ENCODE peak calls at places on chromosomes 2 and 18, in four cellular contexts. M is smooth muscle cell of the brain vasculature, U is HFFc6, C is WERI-Rb-1. F is an unnamed sample.

GRCh38 chr2:220432645-220433044 is 805.2 kb downstream of the SLC4A3 start:
- DNase-seq in M (no peak), U (no peak), C (no peak), F (no peak)

GRCh38 chr18:34977787-34978532 is 63.3 kb upstream of the MAPRE2 start:
- DNase-seq in U (no peak), M (no peak), C (peak; percentile 63), F (peak; percentile 86)

GRCh38 chr18:48855422-48856377 is 95.1 kb downstream of the SMAD7 start:
- DNase-seq in U (no peak), C (no peak), M (no peak), F (no peak)

GRCh38 chr2:118810766-118811165 is 36.7 kb downstream of the EN1 start:
- DNase-seq in U (no peak), C (no peak), M (no peak), F (no peak)

GRCh38 chr18:79912994-79913831 is 38.2 kb downstream of the SLC66A2 start:
- DNase-seq in C (peak; percentile 6), U (no peak), M (no peak), F (no peak)

GRCh38 chr2:138503652-138504051 is 2.1 kb downstream of the SPOPL start:
- DNase-seq in U (no peak), M (no peak), C (no peak), F (no peak)

GRCh38 chr18:51339866-51340265 is 142.4 kb upstream of the MEX3C start:
- DNase-seq in C (no peak), U (no peak), M (no peak), F (no peak)

GRCh38 chr2:170425291-170425751 is 247.4 kb downstream of the MYO3B start:
- DNase-seq in M (no peak), U (peak; percentile 0), C (no peak), F (no peak)

GRCh38 chr2:217365656-217366055 is 505.8 kb upstream of the TNP1 start:
- DNase-seq in M (no peak), U (no peak), C (peak; percentile 49), F (no peak)

GRCh38 chr18:7683753-7684152 is 116.6 kb downstream of the PTPRM start:
- DNase-seq in C (no peak), M (no peak), U (no peak), F (no peak)

GRCh38 chr18:79511671-79512301 is 116.1 kb downstream of the NFATC1 start:
- DNase-seq in M (no peak), C (peak; percentile 7), U (no peak), F (peak; percentile 15)

GRCh38 chr2:28293416-28293815 is 99.2 kb upstream of the FOSL2 start:
- DNase-seq in M (no peak), U (no peak), C (no peak), F (no peak)

GRCh38 chr2:98952971-98953370 is 16.9 kb upstream of the CRACDL start:
- DNase-seq in M (no peak), C (no peak), U (no peak), F (no peak)

GRCh38 chr2:75587954-75588587 is 27.3 kb upstream of the EVA1A start:
- DNase-seq in U (peak; percentile 90), M (no peak), C (no peak), F (no peak)

GRCh38 chr2:39659765-39660611 is 5.7 kb upstream of the TMEM178A start:
- DNase-seq in U (no peak), C (no peak), M (no peak), F (no peak)

GRCh38 chr2:232162191-232162590 is 200.7 kb downstream of the DIS3L2 start:
- DNase-seq in C (no peak), M (no peak), U (no peak), F (no peak)

GRCh38 chr2:191515536-191515935 is 162.4 kb upstream of the NABP1 start:
- DNase-seq in U (no peak), C (no peak), M (no peak), F (no peak)

GRCh38 chr2:234911271-234911670 is 40.5 kb upstream of the SH3BP4 start:
- DNase-seq in U (peak; percentile 83), C (no peak), M (no peak), F (no peak)

GRCh38 chr18:34039194-34039593 is 185.5 kb downstream of the NOL4 start:
- DNase-seq in U (no peak), M (no peak), C (no peak), F (no peak)

GRCh38 chr2:68352651-68353386 is 12.3 kb upstream of the PLEK start:
- DNase-seq in C (no peak), M (no peak), U (no peak), F (no peak)

GRCh38 chr2:38260469-38260868 is 116.6 kb downstream of the ATL2 start:
- DNase-seq in U (no peak), C (no peak), M (no peak), F (no peak)

F was measured in glutamatergic neuron.